ENCODE peak calls at places on chromosomes 4 and X, in six cellular contexts. I is K562, A is GM12878, S is WTC11, M is HepG2, P is H1. F is an unnamed sample.

GRCh38 chr4:147546341-147546740 is 65.4 kb downstream of the EDNRA start:
- DNase-seq in I (no peak), A (no peak), S (no peak), M (no peak), P (no peak), F (no peak)

GRCh38 chr4:157713342-157713741 is 459.5 kb downstream of the GASK1B start:
- DNase-seq in I (no peak), A (no peak), S (no peak), M (no peak), P (no peak), F (no peak)

GRCh38 chr4:112532267-112532666 is 16.3 kb upstream of the NEUROG2 start:
- DNase-seq in I (no peak), A (no peak), S (no peak), M (no peak), P (no peak), F (no peak)

GRCh38 chr4:184821242-184821641 is 4.5 kb downstream of the ACSL1 start:
- DNase-seq in I (no peak), A (no peak), S (no peak), M (no peak), P (no peak), F (no peak)

GRCh38 chr4:130336585-130337217 is 1240.7 kb downstream of the C4orf33 start:
- DNase-seq in I (no peak), A (no peak), S (no peak), M (peak; percentile 2), P (no peak), F (peak; percentile 47)

GRCh38 chr4:175447006-175447405 is 365.1 kb downstream of the GPM6A start:
- DNase-seq in I (no peak), A (no peak), S (no peak), M (no peak), P (no peak), F (no peak)

GRCh38 chrX:56729152-56729557 is at the start of gene NBDY:
- DNase-seq in I (peak; percentile 12), A (no peak), S (peak; percentile 18), M (no peak), P (peak; percentile 53), F (peak; percentile 46)

GRCh38 chr4:84887824-84888223 is 78.7 kb downstream of the WDFY3 start:
- DNase-seq in I (no peak), A (no peak), S (no peak), M (no peak), P (no peak), F (no peak)

GRCh38 chr4:28386776-28387175 is 1526.1 kb downstream of the STIM2 start:
- DNase-seq in I (no peak), A (no peak), S (no peak), M (no peak), P (no peak), F (no peak)

GRCh38 chrX:112832481-112833095 is 8.0 kb downstream of the AMOT start:
- DNase-seq in I (no peak), A (no peak), S (peak; percentile 14), M (no peak), P (no peak), F (peak; percentile 16)

GRCh38 chrX:79270401-79270800 is 96.7 kb downstream of the ITM2A start:
- DNase-seq in I (peak; percentile 2), A (peak; percentile 63), S (peak; percentile 45), M (no peak), P (peak; percentile 43), F (peak; percentile 46)

GRCh38 chr4:2638730-2639129 is 102.3 kb downstream of the FAM193A start:
- DNase-seq in I (no peak), A (no peak), S (no peak), M (no peak), P (no peak), F (no peak)

GRCh38 chr4:123352240-123352945 is 44.2 kb upstream of the SPRY1 start:
- DNase-seq in I (no peak), A (no peak), S (no peak), M (no peak), P (no peak), F (no peak)

GRCh38 chrX:9500584-9500983 is 35.7 kb downstream of the TBL1X start:
- DNase-seq in I (no peak), A (no peak), S (no peak), M (no peak), P (no peak), F (no peak)
- TF ChIP-seq CTCF in I (no peak), A (no peak), S (no peak), M (no peak), P (no peak), F (no peak)

GRCh38 chr4:3685081-3685645 is 81.0 kb upstream of the ADRA2C start:
- DNase-seq in I (no peak), A (no peak), S (no peak), M (no peak), P (no peak), F (no peak)
- TF ChIP-seq CREB1 in I (no peak), A (no peak), S (no peak), M (no peak), P (no peak), F (no peak)

DNA sequence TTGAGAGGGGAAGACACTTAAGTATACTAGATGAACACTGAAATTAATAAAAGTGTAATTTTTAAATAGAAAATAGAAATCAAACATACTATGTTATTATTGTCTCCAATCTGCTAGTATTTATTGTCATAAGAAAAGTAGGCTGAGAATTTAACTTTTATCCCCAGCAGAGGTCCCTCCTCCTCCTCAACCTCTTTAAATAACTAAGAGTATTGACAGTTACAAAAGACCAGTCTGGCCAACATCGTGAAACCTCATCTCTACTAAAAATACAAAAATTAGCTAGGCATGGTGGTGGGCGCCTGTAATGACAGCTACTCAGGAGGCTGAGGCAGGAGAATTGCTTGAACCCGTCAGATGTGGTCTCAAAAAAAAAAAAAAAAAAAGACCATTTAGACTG is 4.1 kb downstream of the SLC30A9 start:
- DNase-seq in I (no peak), A (no peak), S (no peak), M (no peak), P (no peak), F (peak; percentile 36)
- TF ChIP-seq CTCF in I (no peak), A (no peak), S (no peak), M (no peak), P (no peak), F (peak; percentile 37)

GRCh38 chr4:62881901-62882300 is 1527.3 kb downstream of the TECRL start:
- DNase-seq in I (no peak), A (no peak), S (no peak), M (no peak), P (no peak), F (no peak)
- TF ChIP-seq CREB1 in I (no peak), A (no peak), S (no peak), M (no peak), P (no peak), F (no peak)

GRCh38 chr4:61545902-61546498 is 345.9 kb downstream of the ADGRL3 start:
- DNase-seq in I (no peak), A (no peak), S (no peak), M (no peak), P (no peak), F (no peak)

GRCh38 chr4:61540944-61541343 is 340.8 kb downstream of the ADGRL3 start:
- DNase-seq in I (no peak), A (no peak), S (no peak), M (peak; percentile 66), P (no peak), F (peak; percentile 45)

GRCh38 chr4:61543976-61544375 is 343.9 kb downstream of the ADGRL3 start:
- DNase-seq in I (no peak), A (no peak), S (no peak), M (no peak), P (no peak), F (no peak)

DNA sequence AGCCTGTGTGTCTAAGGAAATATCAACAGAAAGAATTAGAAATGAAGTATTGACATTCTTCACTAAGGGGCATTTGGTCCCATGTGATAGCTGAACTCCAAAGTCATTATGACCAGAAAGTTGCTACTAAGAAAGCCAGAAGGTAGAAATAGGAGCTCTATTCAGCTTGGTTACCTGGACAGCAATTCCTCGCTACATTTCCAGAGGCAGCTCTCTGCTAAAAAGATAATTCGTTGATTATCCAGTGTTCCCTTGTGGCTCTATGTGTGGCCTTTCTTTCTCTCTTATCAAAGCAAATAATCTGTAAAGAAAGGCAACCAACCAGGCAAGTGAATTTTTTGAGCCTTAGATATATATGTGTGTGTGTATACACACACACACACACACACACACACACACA is 341.3 kb downstream of the ADGRL3 start:
- DNase-seq in I (no peak), A (no peak), S (no peak), M (peak; percentile 13), P (no peak), F (no peak)
- TF ChIP-seq CTCF in I (no peak), A (no peak), S (no peak), M (peak; percentile 14), P (no peak), F (no peak)

DNA sequence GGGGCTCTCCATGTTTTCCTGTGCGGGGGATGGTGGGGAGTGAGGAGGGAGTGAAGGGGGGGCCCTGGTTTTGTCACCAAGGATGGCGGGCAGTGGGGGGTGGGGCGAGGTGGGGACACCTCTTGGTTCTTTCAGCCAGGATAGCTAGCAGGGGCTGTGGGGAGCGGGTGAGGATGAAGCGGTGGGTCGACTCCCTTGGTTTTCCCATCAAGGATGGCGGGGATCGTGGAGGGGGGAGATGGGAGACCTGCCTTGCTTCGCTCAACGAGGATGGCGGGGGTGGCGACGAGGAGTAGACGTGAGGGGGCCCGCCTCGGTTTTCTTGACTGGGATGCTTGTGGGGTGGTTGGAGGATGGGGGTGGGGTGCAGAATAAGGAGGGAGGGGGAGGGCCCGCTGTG is 633 bp downstream of the FHL1 start:
- DNase-seq in I (no peak), A (no peak), S (peak; percentile 16), M (no peak), P (peak; percentile 47), F (peak; percentile 39)
- TF ChIP-seq CREB1 in I (no peak), A (no peak), S (no peak), M (no peak), P (no peak), F (no peak)

F was measured in GM23338.